ENCODE peak calls at places on chromosomes 5 and 9, in six cellular contexts. A, G, E, M, T and V are unnamed samples.

GRCh38 chr9:87567988-87568800 is 70.5 kb downstream of the DAPK1 start:
- DNase-seq in M (no peak), A (no peak), G (no peak), T (no peak), E (no peak), V (peak; percentile 62)

GRCh38 chr5:76331139-76331538 is 71.9 kb upstream of the IQGAP2 start:
- DNase-seq in E (no peak), A (no peak), T (no peak), G (no peak), M (no peak), V (no peak)

GRCh38 chr5:54673523-54674225 is 156.1 kb downstream of the SNX18 start:
- DNase-seq in M (peak; percentile 70), A (peak; percentile 44), G (peak; percentile 67), T (no peak), E (peak; percentile 37), V (peak; percentile 60)

GRCh38 chr9:33227013-33227398 is 13.0 kb upstream of the SPINK4 start:
- DNase-seq in T (no peak), A (peak; percentile 38), G (no peak), E (peak; percentile 37), M (peak; percentile 66), V (peak; percentile 68)

GRCh38 chr9:20838218-20838617 is 154.2 kb downstream of the FOCAD start:
- DNase-seq in T (no peak), G (no peak), M (no peak), A (no peak), E (no peak), V (no peak)

GRCh38 chr9:104758974-104759373 is 5.0 kb upstream of the NIPSNAP3B start:
- DNase-seq in T (no peak), E (no peak), A (no peak), M (no peak), G (no peak), V (no peak)

GRCh38 chr5:138943615-138944173 is 68.6 kb upstream of the LRRTM2 start:
- DNase-seq in G (no peak), E (no peak), A (no peak), M (no peak), T (no peak), V (no peak)

GRCh38 chr5:1058988-1059883 is 50.6 kb downstream of the NKD2 start:
- DNase-seq in A (no peak), T (no peak), E (no peak), M (peak; percentile 20), G (no peak), V (peak; percentile 16)

GRCh38 chr5:5270958-5271605 is 131.0 kb downstream of the ADAMTS16 start:
- DNase-seq in G (peak; percentile 78), T (peak; percentile 81), A (peak; percentile 72), M (peak; percentile 58), E (peak; percentile 32), V (peak; percentile 63)

GRCh38 chr5:17896605-17897004 is 262.3 kb downstream of the TAF11L14 start:
- DNase-seq in E (no peak), M (no peak), A (no peak), T (no peak), G (no peak), V (no peak)

GRCh38 chr9:91732187-91733005 is 217.6 kb downstream of the ROR2 start:
- DNase-seq in G (no peak), A (no peak), E (no peak), T (no peak), M (no peak), V (no peak)

GRCh38 chr5:91232523-91232922 is 150.6 kb downstream of the ARRDC3 start:
- DNase-seq in A (no peak), M (no peak), E (no peak), G (no peak), T (no peak), V (no peak)

GRCh38 chr5:79840085-79840990 is 150.7 kb downstream of the CMYA5 start:
- DNase-seq in A (no peak), E (no peak), M (no peak), G (no peak), T (no peak), V (no peak)

GRCh38 chr5:168585119-168585912 is 6.1 kb upstream of the PANK3 start:
- DNase-seq in E (no peak), T (no peak), A (no peak), G (no peak), M (no peak), V (no peak)

GRCh38 chr9:137318976-137319375 is 16.9 kb upstream of the NRARP start:
- DNase-seq in A (peak; percentile 25), E (no peak), T (peak; percentile 24), G (no peak), M (peak; percentile 84), V (no peak)

GRCh38 chr9:137740311-137740710 is 121.5 kb downstream of the EHMT1 start:
- DNase-seq in M (peak; percentile 68), E (no peak), T (no peak), A (no peak), G (peak; percentile 54), V (no peak)

GRCh38 chr5:43432486-43433365 is 20.5 kb upstream of the CCL28 start:
- DNase-seq in G (peak; percentile 50), M (peak; percentile 58), T (peak; percentile 76), E (peak; percentile 76), A (peak; percentile 86), V (peak; percentile 79)

GRCh38 chr5:177320879-177321278 is 9.2 kb upstream of the MXD3 start:
- DNase-seq in E (no peak), M (no peak), G (no peak), A (no peak), T (no peak), V (peak; percentile 20)

GRCh38 chr9:107410045-107410819 is 79.3 kb downstream of the KLF4 start:
- DNase-seq in A (no peak), M (no peak), G (no peak), T (no peak), E (no peak), V (no peak)

GRCh38 chr9:107404086-107404590 is 85.4 kb downstream of the KLF4 start:
- DNase-seq in M (no peak), T (no peak), E (no peak), A (no peak), G (no peak), V (no peak)

DNA sequence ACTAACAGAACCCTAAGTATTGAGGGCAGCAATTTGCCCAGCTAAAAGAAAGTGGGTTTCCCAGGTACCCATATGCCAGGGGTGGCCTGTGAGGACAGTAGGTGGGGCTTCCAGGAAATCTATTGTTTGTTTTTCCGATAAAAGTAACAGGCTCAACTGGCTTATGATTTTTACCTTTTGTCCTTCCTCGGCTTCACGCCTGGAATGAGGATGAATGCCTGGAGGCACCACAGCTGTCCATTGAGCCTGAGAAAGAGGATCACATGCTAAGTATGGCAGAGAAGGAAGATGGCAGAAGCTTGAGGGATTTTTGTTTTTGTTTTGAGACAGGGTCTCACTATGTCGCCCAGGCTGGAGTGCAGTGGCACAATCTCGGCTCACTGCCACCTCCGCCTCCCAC is 84.1 kb downstream of the KLF4 start:
- DNase-seq in E (no peak), T (no peak), M (no peak), A (no peak), G (no peak), V (no peak)
- TF ChIP-seq POLR2A in E (no peak), T (no peak), M (no peak), A (no peak), G (no peak), V (no peak)

GRCh38 chr9:133476036-133476435 is 2.9 kb downstream of the SLC2A6 start:
- DNase-seq in T (no peak), G (no peak), E (no peak), A (no peak), M (no peak), V (no peak)
- H3K27ac ChIP-seq in T (no peak overlapping the region), G (no peak overlapping the region), E (no peak overlapping the region), A (no peak overlapping the region), M (no peak overlapping the region), V (no peak overlapping the region)

DNA sequence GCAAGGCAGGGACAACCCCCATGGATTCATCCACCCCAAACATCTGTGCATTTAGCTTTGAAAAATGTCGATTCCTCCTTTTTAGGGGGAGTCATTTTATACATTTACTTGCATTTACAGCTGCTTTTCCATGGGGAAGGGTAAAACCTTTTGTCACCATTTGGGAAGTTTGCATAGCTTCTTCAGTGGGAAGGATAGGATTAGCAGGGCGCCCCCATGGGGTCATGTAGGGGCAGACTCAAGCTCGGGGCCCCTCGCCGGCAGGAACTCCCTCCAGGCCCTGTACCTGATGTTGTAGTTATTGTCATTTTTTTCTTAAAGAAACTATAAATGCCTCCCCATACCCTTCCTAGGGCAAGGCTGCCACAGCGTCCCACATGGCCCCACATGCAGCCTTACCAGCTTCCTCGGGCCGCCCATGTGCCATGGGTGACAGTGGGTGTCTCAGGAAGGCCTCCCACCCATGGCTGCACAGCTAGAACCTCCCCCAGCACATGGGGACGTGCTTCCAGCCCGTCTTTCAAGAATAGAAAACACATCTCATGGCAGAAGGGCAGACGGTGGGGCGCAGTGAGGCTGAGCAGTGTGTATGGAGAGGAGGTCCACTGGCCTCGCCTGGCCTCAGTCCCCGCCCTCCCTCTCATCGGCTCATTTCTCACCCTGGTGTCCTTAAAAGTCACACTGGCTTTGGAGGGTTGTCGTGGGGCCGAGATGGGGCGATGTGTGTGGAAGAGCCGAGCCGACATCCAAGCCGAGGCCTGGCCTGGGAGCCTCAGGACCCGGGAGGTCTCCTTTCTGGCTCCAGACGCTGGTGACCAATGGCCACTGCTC is 76.1 kb upstream of the OTULINL start:
- DNase-seq in T (no peak), A (no peak), E (no peak), M (no peak), G (no peak), V (no peak)
- TF ChIP-seq CTCF in T (no peak), A (no peak), E (no peak), M (no peak), G (no peak), V (no peak)

DNA sequence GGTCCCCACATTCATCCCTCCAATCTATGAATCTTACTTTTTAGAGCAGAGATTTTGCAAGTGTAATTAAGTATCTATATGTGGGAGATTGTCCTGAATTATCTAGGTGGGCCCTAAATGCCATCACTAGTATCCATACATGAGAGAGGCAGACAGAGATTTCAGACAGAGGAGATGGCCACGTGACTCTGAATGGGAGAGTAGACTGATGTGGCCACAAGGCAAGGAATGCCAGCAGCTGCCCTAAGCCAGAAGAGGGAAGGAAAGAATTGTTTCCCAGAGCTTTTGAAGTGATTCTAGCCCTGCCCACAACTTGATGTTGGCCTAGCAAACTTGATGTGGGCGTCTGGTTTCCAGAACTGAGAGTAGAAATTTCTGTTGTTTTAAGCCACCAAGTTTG is 90.1 kb upstream of the PCAT7 start:
- DNase-seq in T (no peak), M (no peak), A (no peak), E (no peak), G (no peak), V (no peak)
- TF ChIP-seq POLR2A in T (no peak), M (no peak), A (no peak), E (no peak), G (no peak), V (no peak)